ENCODE peak calls at places on chromosomes 12 and 14, in seven cellular contexts. U is stimulated activated CD8-positive, alpha-beta memory T cell treated with anti-CD3 and anti-CD28 coated beads, Interleukin-15, amount 100 ng/mL, for 24 hours; M is SW480; R is naive thymus-derived CD8-positive, alpha-beta T cell; I is anterior cingulate cortex; T is HCT116; S is kidney tubule cell. Z is an unnamed sample.

GRCh38 chr14:25111061-25111601 is 61.2 kb upstream of the STXBP6 start:
- DNase-seq in U (no peak), M (peak), R (no peak), I (no peak), T (no peak), S (peak), Z (no peak)

GRCh38 chr12:64009321-64010068 is 165.0 kb downstream of the SRGAP1 start:
- DNase-seq in U (no peak), M (no peak), R (no peak), I (no peak), T (no peak), S (peak), Z (no peak)

GRCh38 chr12:104493504-104493903 is 36.8 kb downstream of the CHST11 start:
- DNase-seq in U (no peak), M (peak), R (no peak), I (no peak), T (no peak), S (no peak), Z (no peak)

GRCh38 chr12:6083606-6084005 is 40.9 kb downstream of the VWF start:
- DNase-seq in U (no peak), M (no peak), R (no peak), I (no peak), T (no peak), S (no peak), Z (no peak)

GRCh38 chr12:2011641-2012607 is 7.7 kb upstream of the DCP1B start:
- DNase-seq in U (no peak), M (no peak), R (no peak), I (no peak), T (no peak), S (peak), Z (no peak)

GRCh38 chr14:104443391-104444158 is 136.0 kb upstream of the C14orf180 start:
- DNase-seq in U (no peak), M (no peak), R (no peak), I (no peak), T (no peak), S (no peak), Z (no peak)

GRCh38 chr12:120662879-120663278 is 22.5 kb downstream of the CABP1 start:
- DNase-seq in U (no peak), M (no peak), R (no peak), I (no peak), T (no peak), S (no peak), Z (no peak)

GRCh38 chr12:4910502-4911315 is 1.0 kb downstream of the KCNA1 start:
- DNase-seq in U (no peak), M (no peak), R (no peak), I (no peak), T (no peak), S (no peak), Z (no peak)

GRCh38 chr14:105206873-105207272 is 25.8 kb upstream of the NUDT14 start:
- DNase-seq in U (no peak), M (no peak), R (no peak), I (no peak), T (no peak), S (no peak), Z (no peak)

GRCh38 chr12:111638576-111638975 is 39.5 kb upstream of the ATXN2 start:
- DNase-seq in U (no peak), M (no peak), R (no peak), I (no peak), T (no peak), S (no peak), Z (no peak)

GRCh38 chr14:21317433-21317832 is 37.5 kb downstream of the RPGRIP1 start:
- DNase-seq in U (no peak), M (no peak), R (no peak), I (no peak), T (no peak), S (no peak), Z (no peak)

GRCh38 chr12:104329697-104330096 is 26.2 kb downstream of the EID3 start:
- DNase-seq in U (no peak), M (no peak), R (no peak), I (no peak), T (no peak), S (no peak), Z (no peak)

GRCh38 chr12:32577328-32577727 is 101.8 kb upstream of the DNM1L start:
- DNase-seq in U (no peak), M (no peak), R (no peak), I (no peak), T (no peak), S (no peak), Z (no peak)

GRCh38 chr12:109740694-109741245 is 27.1 kb downstream of the FAM222A start:
- DNase-seq in U (no peak), M (no peak), R (no peak), I (no peak), T (no peak), S (no peak), Z (no peak)

GRCh38 chr12:117513353-117513752 is 151.9 kb upstream of the NOS1 start:
- DNase-seq in U (no peak), M (no peak), R (no peak), I (no peak), T (no peak), S (no peak), Z (no peak)

GRCh38 chr12:97308576-97309198 is 153.9 kb upstream of the RMST start:
- DNase-seq in U (no peak), M (peak), R (peak), I (no peak), T (peak), S (peak), Z (peak)

GRCh38 chr14:55399912-55400311 is 11.7 kb downstream of the ATG14 start:
- DNase-seq in U (no peak), M (no peak), R (no peak), I (no peak), T (no peak), S (no peak), Z (no peak)

GRCh38 chr12:2053675-2054070 is 886 bp downstream of the CACNA1C start:
- DNase-seq in U (no peak), M (peak), R (no peak), I (no peak), T (no peak), S (no peak), Z (no peak)

GRCh38 chr12:103269962-103270361 is 225.8 kb downstream of the C12orf42 start:
- DNase-seq in U (no peak), M (peak), R (no peak), I (no peak), T (no peak), S (peak), Z (no peak)

GRCh38 chr14:90567991-90568390 is 171.2 kb downstream of the CALM1 start:
- DNase-seq in U (no peak), M (no peak), R (no peak), I (no peak), T (no peak), S (no peak), Z (no peak)

GRCh38 chr14:50601405-50601804 is 41.5 kb downstream of the ATL1 start:
- DNase-seq in U (no peak), M (no peak), R (no peak), I (no peak), T (no peak), S (no peak), Z (no peak)

GRCh38 chr12:46369474-46370379 is 2.8 kb downstream of the SLC38A2 start:
- DNase-seq in U (no peak), M (no peak), R (no peak), I (no peak), T (no peak), S (no peak), Z (no peak)

GRCh38 chr12:89448951-89449371 is 75.6 kb downstream of the GALNT4 start:
- DNase-seq in U (no peak), M (no peak), R (no peak), I (no peak), T (no peak), S (no peak), Z (no peak)

GRCh38 chr14:54175298-54175942 is 218.8 kb upstream of the BMP4 start:
- DNase-seq in U (peak), M (peak), R (peak), I (no peak), T (peak), S (peak), Z (peak)

GRCh38 chr14:64937176-64937820 is 5.2 kb downstream of the GPX2 start:
- DNase-seq in U (no peak), M (no peak), R (no peak), I (no peak), T (no peak), S (no peak), Z (no peak)

GRCh38 chr14:64656986-64657385 is 47.2 kb upstream of the PLEKHG3 start:
- DNase-seq in U (no peak), M (no peak), R (no peak), I (no peak), T (no peak), S (no peak), Z (no peak)

GRCh38 chr14:73741386-73741875 is 27.2 kb upstream of the PNMA1 start:
- DNase-seq in U (no peak), M (peak), R (peak), I (no peak), T (no peak), S (peak), Z (peak)

GRCh38 chr14:100586520-100587247 is 533 bp downstream of the BEGAIN start:
- DNase-seq in U (no peak), M (peak), R (no peak), I (no peak), T (peak), S (peak), Z (no peak)

GRCh38 chr12:31897791-31898503 is 61.3 kb upstream of the RESF1 start:
- DNase-seq in U (no peak), M (peak), R (peak), I (no peak), T (peak), S (peak), Z (peak)

GRCh38 chr12:32535260-32535999 is 136.1 kb downstream of the FGD4 start:
- DNase-seq in U (no peak), M (peak), R (no peak), I (peak), T (no peak), S (peak), Z (no peak)

GRCh38 chr14:94143711-94144110 is 14.3 kb upstream of the IFI27L2 start:
- DNase-seq in U (no peak), M (no peak), R (no peak), I (no peak), T (no peak), S (no peak), Z (no peak)

GRCh38 chr12:24919346-24920001 is 29.4 kb downstream of the BCAT1 start:
- DNase-seq in U (no peak), M (no peak), R (no peak), I (no peak), T (no peak), S (no peak), Z (no peak)

GRCh38 chr14:22812744-22813143 is 2.5 kb downstream of the SLC7A7 start:
- DNase-seq in U (no peak), M (no peak), R (no peak), I (no peak), T (no peak), S (peak), Z (no peak)

GRCh38 chr12:51238037-51238509 is 553 bp upstream of the DAZAP2 start:
- DNase-seq in U (no peak), M (peak), R (no peak), I (no peak), T (no peak), S (peak), Z (no peak)

GRCh38 chr12:96094201-96094600 is 58.8 kb upstream of the LTA4H start:
- DNase-seq in U (no peak), M (peak), R (no peak), I (no peak), T (peak), S (peak), Z (no peak)

GRCh38 chr14:50666772-50667490 is 1.2 kb downstream of the SAV1 start:
- DNase-seq in U (no peak), M (peak), R (no peak), I (no peak), T (no peak), S (peak), Z (peak)

GRCh38 chr12:98741615-98742265 is 96.7 kb downstream of the APAF1 start:
- DNase-seq in U (no peak), M (no peak), R (no peak), I (no peak), T (no peak), S (no peak), Z (no peak)

Z was measured in immature natural killer cell.